ENCODE peak calls at places on chromosomes 5 and 9, in ten cellular contexts. F, W, A, O, K, G, N, L, U and P are unnamed samples.
A peak's percentile ranks its signal among the peaks of the same experiment; 100 is the strongest.

GRCh38 chr9:124507880-124508432 is 757 bp upstream of the NR5A1 start:
- DNase-seq in F (no peak), W (no peak), A (no peak), O (no peak), K (no peak), G (no peak), N (no peak), L (no peak), U (no peak), P (no peak)

GRCh38 chr9:76529667-76530066 is 70.7 kb downstream of the GCNT1 start:
- DNase-seq in F (no peak), W (no peak), A (no peak), O (no peak), K (no peak), G (no peak), N (no peak), L (no peak), U (no peak), P (no peak)

GRCh38 chr9:113538131-113538530 is 74.6 kb downstream of the RGS3 start:
- DNase-seq in F (no peak), W (no peak), A (no peak), O (no peak), K (no peak), G (no peak), N (no peak), L (no peak), U (no peak), P (no peak)

GRCh38 chr9:94903961-94904421 is 177.5 kb downstream of the AOPEP start:
- DNase-seq in F (no peak), W (peak; percentile 77), A (no peak), O (no peak), K (no peak), G (no peak), N (no peak), L (no peak), U (no peak), P (no peak)

GRCh38 chr5:154197801-154198461 is 7.4 kb downstream of the GALNT10 start:
- DNase-seq in F (peak; percentile 13), W (peak; percentile 95), A (no peak), O (peak; percentile 78), K (peak; percentile 87), G (peak; percentile 82), N (peak; percentile 19), L (no peak), U (no peak), P (peak; percentile 67)

GRCh38 chr9:119802115-119802514 is 432.9 kb upstream of the BRINP1 start:
- DNase-seq in F (no peak), W (no peak), A (no peak), O (no peak), K (no peak), G (no peak), N (no peak), L (no peak), U (no peak), P (no peak)

GRCh38 chr5:126693806-126694205 is 83.1 kb upstream of the LMNB1 start:
- DNase-seq in F (no peak), W (no peak), A (no peak), O (no peak), K (no peak), G (no peak), N (no peak), L (no peak), U (no peak), P (no peak)

GRCh38 chr5:177364159-177364962 is 6.6 kb downstream of the RGS14 start:
- DNase-seq in F (no peak), W (no peak), A (no peak), O (peak; percentile 61), K (peak; percentile 48), G (no peak), N (no peak), L (no peak), U (no peak), P (no peak)

GRCh38 chr9:89080193-89080592 is 88.9 kb downstream of the S1PR3 start:
- DNase-seq in F (no peak), W (no peak), A (peak; percentile 27), O (no peak), K (no peak), G (no peak), N (no peak), L (no peak), U (no peak), P (no peak)

GRCh38 chr5:6197427-6197826 is 180.9 kb downstream of the MED10 start:
- DNase-seq in F (no peak), W (no peak), A (no peak), O (no peak), K (no peak), G (no peak), N (no peak), L (no peak), U (no peak), P (no peak)

GRCh38 chr5:170597876-170598275 is 94.1 kb downstream of the KCNIP1 start:
- DNase-seq in F (no peak), W (peak; percentile 26), A (peak; percentile 29), O (no peak), K (no peak), G (peak; percentile 59), N (peak; percentile 4), L (no peak), U (no peak), P (no peak)

GRCh38 chr9:128141604-128142003 is 7.6 kb upstream of the LCN2 start:
- DNase-seq in F (no peak), W (no peak), A (no peak), O (no peak), K (no peak), G (no peak), N (no peak), L (no peak), U (no peak), P (no peak)

GRCh38 chr5:16378762-16379161 is 86.8 kb downstream of the ZNF622 start:
- DNase-seq in F (no peak), W (no peak), A (no peak), O (no peak), K (no peak), G (no peak), N (no peak), L (peak; percentile 90), U (no peak), P (no peak)

GRCh38 chr5:138927979-138928378 is 52.8 kb upstream of the LRRTM2 start:
- DNase-seq in F (no peak), W (peak; percentile 29), A (no peak), O (no peak), K (no peak), G (no peak), N (no peak), L (peak; percentile 33), U (peak; percentile 57), P (no peak)

GRCh38 chr9:95207403-95207802 is 110.1 kb downstream of the FANCC start:
- DNase-seq in F (no peak), W (no peak), A (no peak), O (no peak), K (no peak), G (no peak), N (no peak), L (no peak), U (no peak), P (no peak)

GRCh38 chr9:120841930-120842684 is 615 bp downstream of the PSMD5 start:
- DNase-seq in F (no peak), W (peak; percentile 15), A (no peak), O (no peak), K (peak; percentile 46), G (peak; percentile 13), N (no peak), L (peak; percentile 17), U (no peak), P (no peak)

GRCh38 chr9:69820955-69821788 is 555 bp downstream of the CFAP95 start:
- DNase-seq in F (no peak), W (no peak), A (no peak), O (no peak), K (no peak), G (no peak), N (no peak), L (no peak), U (no peak), P (no peak)

GRCh38 chr9:137820161-137820855 is 57.3 kb upstream of the CACNA1B start:
- DNase-seq in F (no peak), W (no peak), A (no peak), O (peak; percentile 24), K (no peak), G (no peak), N (no peak), L (no peak), U (no peak), P (no peak)

GRCh38 chr9:80369641-80370040 is 797.9 kb downstream of the TLE4 start:
- DNase-seq in F (no peak), W (no peak), A (no peak), O (no peak), K (peak; percentile 79), G (peak; percentile 19), N (peak; percentile 72), L (peak; percentile 9), U (no peak), P (no peak)

GRCh38 chr9:19102181-19102630 is 498 bp downstream of the HAUS6 start:
- DNase-seq in F (peak; percentile 43), W (no peak), A (peak; percentile 25), O (peak; percentile 16), K (peak; percentile 34), G (peak; percentile 26), N (no peak), L (peak; percentile 30), U (no peak), P (peak; percentile 29)

GRCh38 chr5:114185274-114185673 is 176.6 kb upstream of the KCNN2 start:
- DNase-seq in F (no peak), W (no peak), A (no peak), O (no peak), K (no peak), G (peak; percentile 70), N (no peak), L (no peak), U (no peak), P (no peak)

GRCh38 chr9:127603226-127603625 is 8.9 kb upstream of the STXBP1 start:
- DNase-seq in F (no peak), W (no peak), A (no peak), O (no peak), K (no peak), G (no peak), N (no peak), L (no peak), U (no peak), P (no peak)

GRCh38 chr9:126474786-126475485 is 138.8 kb upstream of the LMX1B start:
- DNase-seq in F (no peak), W (peak; percentile 96), A (no peak), O (no peak), K (peak; percentile 46), G (peak; percentile 96), N (peak; percentile 91), L (no peak), U (no peak), P (no peak)

GRCh38 chr9:114282926-114283325 is 40.0 kb upstream of the ORM1 start:
- DNase-seq in F (no peak), W (peak; percentile 91), A (peak; percentile 31), O (peak; percentile 27), K (peak; percentile 78), G (peak; percentile 90), N (peak; percentile 59), L (no peak), U (no peak), P (no peak)

GRCh38 chr9:131809941-131810344 is 70.1 kb upstream of the RAPGEF1 start:
- DNase-seq in F (no peak), W (peak; percentile 84), A (no peak), O (no peak), K (peak; percentile 52), G (peak; percentile 31), N (no peak), L (no peak), U (no peak), P (no peak)

GRCh38 chr5:91164424-91164823 is 218.7 kb downstream of the ARRDC3 start:
- DNase-seq in F (no peak), W (no peak), A (no peak), O (no peak), K (no peak), G (no peak), N (no peak), L (no peak), U (no peak), P (no peak)

GRCh38 chr9:2120926-2121689 is 106.0 kb downstream of the SMARCA2 start:
- DNase-seq in F (no peak), W (peak; percentile 54), A (no peak), O (no peak), K (peak; percentile 51), G (peak; percentile 22), N (peak; percentile 32), L (no peak), U (no peak), P (no peak)

GRCh38 chr5:77683171-77683732 is 44.7 kb upstream of the OTP start:
- DNase-seq in F (no peak), W (peak; percentile 8), A (no peak), O (no peak), K (peak; percentile 21), G (no peak), N (no peak), L (no peak), U (no peak), P (no peak)